ENCODE peak calls at places on chromosomes 1 and 21, in nine cellular contexts. O is K562, P is HepG2, M is body of pancreas, I is right lobe of liver, H is HCT116, A is A549, V is gastrocnemius medialis, E is heart left ventricle. Z is an unnamed sample. For H3K4me1, the result is how much of the 10 kb centered on the place peaks cover.

GRCh38 chr1:246004281-246004680 is 502.8 kb downstream of the SMYD3 start:
- ATAC-seq in O (no peak), P (no peak), M (no peak), I (no peak), H (no peak), A (no peak), V (no peak), E (no peak), Z (no peak)

GRCh38 chr1:45864765-45865164 is 61.4 kb downstream of the MAST2 start:
- ATAC-seq in O (peak), P (no peak), M (no peak), I (no peak), H (no peak), A (no peak), V (no peak), E (no peak), Z (no peak)

GRCh38 chr1:14142397-14143095 is 442.6 kb downstream of the PRDM2 start:
- ATAC-seq in O (no peak), P (no peak), M (no peak), I (no peak), H (no peak), A (no peak), V (no peak), E (peak), Z (peak)

GRCh38 chr1:12022036-12022435 is 2.7 kb downstream of the MIIP start:
- ATAC-seq in O (no peak), P (no peak), M (no peak), I (no peak), H (no peak), A (no peak), V (no peak), E (no peak), Z (no peak)

GRCh38 chr21:34279883-34280282 is 83.9 kb upstream of the KCNE2 start:
- ATAC-seq in O (no peak), P (no peak), M (no peak), I (peak), H (no peak), A (no peak), V (no peak), E (no peak), Z (no peak)

GRCh38 chr21:45975017-45975595 is 6.5 kb upstream of the COL6A1 start:
- ATAC-seq in O (no peak), P (no peak), M (no peak), I (peak), H (peak), A (no peak), V (no peak), E (peak), Z (peak)

GRCh38 chr21:35147439-35147838 is 98.3 kb upstream of the RUNX1 start:
- ATAC-seq in O (no peak), P (no peak), M (peak), I (no peak), H (no peak), A (no peak), V (no peak), E (no peak), Z (no peak)

GRCh38 chr1:232462200-232462599 is 167.7 kb downstream of the SIPA1L2 start:
- ATAC-seq in O (no peak), P (no peak), M (no peak), I (no peak), H (no peak), A (no peak), V (no peak), E (no peak), Z (no peak)

GRCh38 chr1:72018562-72018961 is 263.8 kb downstream of the NEGR1 start:
- ATAC-seq in O (no peak), P (no peak), M (no peak), I (no peak), H (no peak), A (no peak), V (no peak), E (no peak), Z (no peak)

GRCh38 chr1:208455821-208456220 is 211.6 kb upstream of the PLXNA2 start:
- ATAC-seq in O (no peak), P (no peak), M (no peak), I (no peak), H (no peak), A (no peak), V (no peak), E (no peak), Z (no peak)

GRCh38 chr1:204462229-204462561 is 32.4 kb downstream of the PIK3C2B start:
- ATAC-seq in O (peak), P (no peak), M (no peak), I (no peak), H (no peak), A (no peak), V (no peak), E (no peak), Z (no peak)

GRCh38 chr1:157781048-157781447 is 4.1 kb upstream of the FCRL2 start:
- ATAC-seq in O (no peak), P (no peak), M (no peak), I (no peak), H (no peak), A (no peak), V (no peak), E (no peak), Z (no peak)

GRCh38 chr1:161115132-161115711 is 2.6 kb downstream of the PFDN2 start:
- ATAC-seq in O (peak), P (no peak), M (no peak), I (peak), H (peak), A (peak), V (no peak), E (no peak), Z (no peak)

GRCh38 chr1:105386489-105386888 is 1636.8 kb downstream of the AMY1C start:
- ATAC-seq in O (no peak), P (no peak), M (no peak), I (no peak), H (no peak), A (no peak), V (no peak), E (peak), Z (no peak)

GRCh38 chr1:202038688-202039346 is 28.4 kb downstream of the ELF3 start:
- ATAC-seq in O (no peak), P (no peak), M (no peak), I (no peak), H (no peak), A (no peak), V (no peak), E (no peak), Z (no peak)

DNA sequence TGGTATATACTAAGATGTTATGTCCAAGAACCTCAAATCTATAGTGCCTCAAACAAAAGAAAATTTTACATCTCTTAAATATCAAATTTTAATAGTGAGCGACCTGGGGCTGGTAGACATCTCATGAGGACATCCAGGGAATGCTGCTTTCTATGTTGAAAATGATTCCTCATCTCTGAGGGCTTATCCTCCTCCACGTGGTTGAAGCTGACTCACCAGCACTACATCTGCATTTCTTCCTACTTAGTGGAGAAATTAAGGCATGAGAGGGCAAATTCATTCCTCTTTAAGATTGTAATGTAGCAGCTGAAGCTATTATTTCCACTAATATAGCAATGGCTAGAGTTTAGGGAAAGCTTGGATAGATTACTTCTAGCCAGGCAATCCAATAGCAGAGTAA is 529.5 kb downstream of the COL11A1 start:
- ATAC-seq in O (no peak), P (no peak), M (no peak), I (no peak), H (no peak), A (no peak), V (no peak), E (no peak), Z (no peak)
- H3K4me1 ChIP-seq in O (under half), P (under half), M (under half), I (under half), H (under half), A (under half), V (under half), E (under half), Z (under half)

GRCh38 chr1:15799928-15800835 is 7.3 kb downstream of the UQCRHL start:
- ATAC-seq in O (peak), P (peak), M (peak), I (peak), H (peak), A (peak), V (no peak), E (peak), Z (peak)
- TF ChIP-seq POLR2A in O (no peak), P (peak), M (no peak), I (peak), H (no peak), A (peak), V (no peak), E (no peak), Z (no peak)

GRCh38 chr1:238832106-238832505 is 554.3 kb upstream of the CHRM3 start:
- ATAC-seq in O (no peak), P (no peak), M (no peak), I (no peak), H (no peak), A (no peak), V (no peak), E (no peak), Z (no peak)
- H3K4me1 ChIP-seq in O (under half), P (under half), M (under half), I (under half), H (under half), A (under half), V (under half), E (under half), Z (under half)

DNA sequence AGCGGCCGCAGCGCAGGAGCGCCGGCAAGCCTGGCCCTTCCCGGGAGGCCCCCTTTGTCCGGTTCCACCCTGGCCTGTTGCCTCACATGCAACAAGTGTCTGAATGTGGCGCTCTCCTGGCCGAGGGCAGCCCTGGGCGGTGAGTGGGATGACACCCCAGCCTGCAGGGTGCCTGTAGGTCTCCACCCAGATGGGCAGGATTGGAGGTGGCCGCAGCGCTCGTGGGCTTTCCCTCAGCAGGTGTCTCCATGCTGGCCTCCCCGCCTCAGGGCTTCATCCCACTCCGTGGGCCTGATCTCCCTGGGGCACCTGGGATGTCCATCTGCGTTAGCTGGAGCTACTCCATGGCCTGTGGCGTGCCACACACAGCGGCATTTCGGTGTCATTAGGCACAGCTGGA is 1.5 kb downstream of the MIB2 start:
- ATAC-seq in O (no peak), P (no peak), M (no peak), I (no peak), H (no peak), A (no peak), V (no peak), E (no peak), Z (no peak)
- TF ChIP-seq POLR2A in O (no peak), P (no peak), M (no peak), I (no peak), H (no peak), A (no peak), V (no peak), E (no peak), Z (no peak)

GRCh38 chr1:151143057-151143435 is 3.4 kb downstream of the SEMA6C start:
- ATAC-seq in O (peak), P (no peak), M (no peak), I (no peak), H (no peak), A (no peak), V (peak), E (no peak), Z (no peak)

GRCh38 chr1:151146072-151146415 is 387 bp downstream of the SEMA6C start:
- ATAC-seq in O (no peak), P (peak), M (peak), I (no peak), H (no peak), A (no peak), V (peak), E (peak), Z (peak)

GRCh38 chr1:151145158-151146071 is 1.0 kb downstream of the SEMA6C start:
- ATAC-seq in O (no peak), P (no peak), M (peak), I (no peak), H (no peak), A (no peak), V (peak), E (peak), Z (no peak)

GRCh38 chr1:151143986-151144385 is 2.4 kb downstream of the SEMA6C start:
- ATAC-seq in O (no peak), P (no peak), M (no peak), I (no peak), H (no peak), A (no peak), V (no peak), E (no peak), Z (no peak)

DNA sequence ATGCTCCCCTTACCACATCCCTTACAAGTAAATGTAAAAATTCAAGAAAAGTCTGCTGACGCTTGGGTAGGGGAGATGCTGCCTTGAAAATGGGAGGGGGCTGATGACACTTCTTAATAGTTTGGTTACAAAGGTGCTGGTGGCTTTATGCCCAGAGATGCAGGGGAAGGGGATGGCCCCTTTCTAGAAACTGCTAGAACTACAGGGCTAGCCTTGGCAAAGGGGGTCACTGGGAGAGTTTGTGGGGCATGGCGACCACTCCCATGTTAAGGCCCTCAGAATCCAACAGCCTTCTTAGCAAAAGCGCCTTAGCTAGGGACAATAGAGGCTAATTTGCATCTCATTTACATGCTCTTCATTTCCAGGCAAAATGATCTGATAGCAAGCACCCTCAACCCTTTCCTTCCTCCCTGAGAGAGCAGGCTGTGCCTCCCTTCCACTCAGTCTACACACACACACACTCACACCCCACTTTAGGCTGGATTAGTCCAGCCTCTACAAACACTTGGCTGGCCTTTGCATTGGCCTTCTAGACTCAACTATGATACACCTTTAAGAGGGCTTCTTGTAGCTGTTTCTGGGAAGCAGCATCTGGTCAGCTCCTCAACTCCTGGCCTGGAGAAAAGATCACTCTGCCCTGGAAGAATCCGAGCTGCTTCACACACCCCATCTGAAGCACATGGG is 1.8 kb downstream of the SEMA6C start:
- ATAC-seq in O (no peak), P (no peak), M (no peak), I (no peak), H (no peak), A (no peak), V (peak), E (peak), Z (no peak)
- H3K4me1 ChIP-seq in O (under half), P (under half), M (under half), I (under half), H (under half), A (under half), V (half or more), E (under half), Z (under half)

GRCh38 chr1:1614204-1614953 is 921 bp upstream of the MIB2 start:
- ATAC-seq in O (peak), P (peak), M (peak), I (peak), H (no peak), A (no peak), V (no peak), E (no peak), Z (no peak)

GRCh38 chr1:1614954-1615255 is 395 bp upstream of the MIB2 start:
- ATAC-seq in O (no peak), P (no peak), M (no peak), I (no peak), H (no peak), A (no peak), V (no peak), E (no peak), Z (no peak)

GRCh38 chr1:1613509-1614082 is 1.7 kb upstream of the MIB2 start:
- ATAC-seq in O (no peak), P (no peak), M (no peak), I (no peak), H (no peak), A (no peak), V (no peak), E (no peak), Z (no peak)

GRCh38 chr1:1616045-1616821 is 933 bp downstream of the MIB2 start:
- ATAC-seq in O (peak), P (peak), M (peak), I (peak), H (peak), A (peak), V (peak), E (peak), Z (peak)

GRCh38 chr1:1615256-1616044 is at the start of gene MIB2:
- ATAC-seq in O (peak), P (peak), M (peak), I (peak), H (peak), A (peak), V (peak), E (peak), Z (peak)
- TF ChIP-seq POLR2A in O (peak), P (no peak), M (peak), I (peak), H (peak), A (peak), V (peak), E (no peak), Z (peak)

GRCh38 chr1:42319871-42320484 is 15.1 kb downstream of the FOXJ3 start:
- ATAC-seq in O (peak), P (peak), M (no peak), I (no peak), H (no peak), A (no peak), V (peak), E (no peak), Z (no peak)
- H3K4me1 ChIP-seq in O (under half), P (half or more), M (half or more), I (under half), H (under half), A (half or more), V (half or more), E (half or more), Z (half or more)

DNA sequence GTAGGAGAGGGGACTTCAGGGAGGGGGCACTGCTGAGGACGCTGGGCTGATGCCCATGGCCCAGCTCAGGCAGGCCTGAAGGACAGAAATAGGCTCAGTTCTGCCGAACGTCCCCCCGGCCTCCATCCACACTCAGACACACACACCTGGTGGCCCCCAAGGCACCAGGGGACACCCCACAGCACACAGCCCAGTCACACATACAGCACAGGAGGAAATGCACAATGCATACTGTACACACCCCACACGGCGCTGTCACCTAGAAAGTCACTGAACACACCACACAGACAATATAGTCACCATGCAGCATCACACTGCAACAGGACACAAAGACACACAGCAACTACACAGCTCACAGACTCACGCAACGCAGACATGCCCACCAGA is 562 bp downstream of the SYTL1 start:
- ATAC-seq in O (peak), P (peak), M (peak), I (no peak), H (peak), A (peak), V (no peak), E (peak), Z (no peak)
- TF ChIP-seq POLR2A in O (no peak), P (no peak), M (no peak), I (no peak), H (no peak), A (no peak), V (no peak), E (no peak), Z (no peak)

DNA sequence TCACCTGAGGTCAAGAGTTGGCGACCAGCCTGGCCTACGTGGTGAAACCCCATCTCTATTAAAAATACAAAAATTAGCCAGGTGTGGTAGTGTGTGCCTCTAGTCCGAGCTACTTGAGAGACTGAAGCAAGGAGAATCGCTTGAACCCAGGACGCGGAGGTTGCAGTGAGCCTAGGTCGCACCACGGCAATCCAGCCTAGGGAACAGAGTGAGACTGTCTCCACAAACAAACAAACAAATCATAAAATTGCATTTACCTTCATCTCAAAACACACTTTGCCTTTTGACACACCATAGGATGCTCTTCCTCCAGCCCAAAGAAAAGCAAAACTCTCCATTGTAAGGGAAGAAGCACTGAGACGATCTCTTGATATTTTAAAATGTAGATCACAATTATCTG is 4.3 kb downstream of the HNRNPU start:
- ATAC-seq in O (no peak), P (no peak), M (no peak), I (no peak), H (no peak), A (no peak), V (no peak), E (no peak), Z (no peak)
- H3K4me1 ChIP-seq in O (under half), P (half or more), M (half or more), I (under half), H (under half), A (half or more), V (half or more), E (under half), Z (under half)

GRCh38 chr21:28554660-28555475 is 437.8 kb downstream of the LTN1 start:
- ATAC-seq in O (no peak), P (peak), M (no peak), I (no peak), H (no peak), A (no peak), V (no peak), E (no peak), Z (no peak)
- TF ChIP-seq POLR2A in O (no peak), P (no peak), M (no peak), I (no peak), H (no peak), A (no peak), V (no peak), E (no peak), Z (no peak)

Z was measured in gastroesophageal sphincter.